ENCODE peak calls at places on chromosomes 13 and 19, in seven cellular contexts. G is NCI-H1092; R is astrocyte of the cerebellum; N is stimulated activated CD4-positive, alpha-beta T cell treated with anti-CD3 and anti-CD28 coated beads, Interleukin-4, amount 100 ng/mL, for 1 hour; B is amniotic epithelial cell; P is stimulated activated CD8-positive, alpha-beta memory T cell treated with anti-CD3 and anti-CD28 coated beads, Interleukin-4, amount 100 ng/mL, for 24 hours; U is activated T-cell treated with anti-CD3 and anti-CD28 coated beads, Interleukin-2, amount 50 U/mL, for 72 hours. V is an unnamed sample.

GRCh38 chr19:28331596-28331995 is 881.4 kb downstream of the UQCRFS1 start:
- DNase-seq in G (no peak), R (no peak), N (no peak), B (no peak), P (no peak), U (no peak), V (no peak)

GRCh38 chr13:51776179-51776578 is 27.8 kb downstream of the DHRS12 start:
- DNase-seq in G (no peak), R (no peak), N (no peak), B (no peak), P (no peak), U (no peak), V (no peak)

GRCh38 chr19:31553112-31553843 is 204.0 kb upstream of the TSHZ3 start:
- DNase-seq in G (no peak), R (no peak), N (no peak), B (no peak), P (no peak), U (no peak), V (no peak)

GRCh38 chr13:113403255-113404104 is 39.5 kb upstream of the GRTP1 start:
- DNase-seq in G (no peak), R (no peak), N (no peak), B (no peak), P (no peak), U (no peak), V (no peak)

GRCh38 chr19:10503002-10503789 is at the start of gene KEAP1:
- DNase-seq in G (peak), R (no peak), N (peak), B (peak), P (no peak), U (peak), V (peak)

GRCh38 chr13:41590122-41590521 is 132.8 kb downstream of the RGCC start:
- DNase-seq in G (no peak), R (no peak), N (no peak), B (no peak), P (no peak), U (no peak), V (no peak)

GRCh38 chr19:15831626-15832025 is 16.2 kb upstream of the OR10H1 start:
- DNase-seq in G (no peak), R (no peak), N (no peak), B (no peak), P (no peak), U (no peak), V (no peak)

GRCh38 chr19:39342647-39343305 is 555 bp downstream of the SAMD4B start:
- DNase-seq in G (no peak), R (no peak), N (no peak), B (peak), P (no peak), U (no peak), V (peak)

GRCh38 chr13:27273658-27274425 is 3.2 kb downstream of the RASL11A start:
- DNase-seq in G (no peak), R (no peak), N (no peak), B (peak), P (no peak), U (no peak), V (no peak)

GRCh38 chr13:99656843-99657506 is 155.7 kb downstream of the TM9SF2 start:
- DNase-seq in G (no peak), R (no peak), N (no peak), B (no peak), P (no peak), U (peak), V (no peak)

GRCh38 chr19:28898279-28898678 is 314.7 kb downstream of the UQCRFS1 start:
- DNase-seq in G (no peak), R (no peak), N (no peak), B (no peak), P (no peak), U (no peak), V (no peak)

GRCh38 chr19:18384775-18385174 is 1.2 kb upstream of the GDF15 start:
- DNase-seq in G (no peak), R (no peak), N (no peak), B (no peak), P (no peak), U (no peak), V (no peak)

GRCh38 chr19:10352764-10353671 is 13.6 kb upstream of the ICAM3 start:
- DNase-seq in G (no peak), R (no peak), N (no peak), B (no peak), P (no peak), U (no peak), V (no peak)

GRCh38 chr13:113275387-113275786 is 21.7 kb upstream of the LAMP1 start:
- DNase-seq in G (peak), R (peak), N (peak), B (peak), P (peak), U (peak), V (peak)

GRCh38 chr19:49301165-49301865 is 23.7 kb downstream of the SLC6A16 start:
- DNase-seq in G (peak), R (peak), N (peak), B (peak), P (peak), U (peak), V (peak)